ENCODE peak calls at places on chromosomes 12 and 14, in nine cellular contexts. W is T-helper 2 cell, K is fibroblast of the conjunctiva, X is brain microvascular endothelial cell, N is GM18507, E is H7, L is Peyer's patch, U is esophagus squamous epithelium, F is frontal cortex. G is an unnamed sample.
A peak's percentile ranks its signal among the peaks of the same experiment; 100 is the strongest.

GRCh38 chr12:130617219-130617618 is 98.9 kb downstream of the RIMBP2 start:
- DNase-seq in W (no peak), K (no peak), X (no peak), N (no peak), E (no peak), L (no peak), U (no peak), F (no peak), G (no peak)

GRCh38 chr14:90454041-90455000 is 57.5 kb downstream of the CALM1 start:
- DNase-seq in W (no peak), K (peak; percentile 31), X (peak; percentile 82), N (no peak), E (peak; percentile 99), L (no peak), U (no peak), F (peak; percentile 84), G (no peak)

GRCh38 chr12:6724409-6724797 is 557 bp downstream of the COPS7A start:
- DNase-seq in W (peak; percentile 7), K (no peak), X (peak; percentile 11), N (no peak), E (no peak), L (peak; percentile 55), U (no peak), F (no peak), G (no peak)

GRCh38 chr12:45674583-45674982 is 54.9 kb upstream of the ARID2 start:
- DNase-seq in W (no peak), K (peak; percentile 60), X (peak; percentile 95), N (no peak), E (no peak), L (no peak), U (no peak), F (no peak), G (no peak)

GRCh38 chr12:113640837-113641236 is 169.2 kb upstream of the LHX5 start:
- DNase-seq in W (no peak), K (no peak), X (no peak), N (no peak), E (no peak), L (no peak), U (no peak), F (no peak), G (no peak)

GRCh38 chr12:57795354-57795753 is 12.8 kb downstream of the TSFM start:
- DNase-seq in W (no peak), K (no peak), X (no peak), N (no peak), E (no peak), L (no peak), U (no peak), F (no peak), G (no peak)

GRCh38 chr12:103456006-103456405 is 39.8 kb downstream of the C12orf42 start:
- DNase-seq in W (no peak), K (no peak), X (no peak), N (no peak), E (no peak), L (no peak), U (no peak), F (no peak), G (no peak)

GRCh38 chr12:121916719-121917118 is 1.7 kb upstream of the CFAP251 start:
- DNase-seq in W (no peak), K (no peak), X (no peak), N (no peak), E (peak; percentile 77), L (no peak), U (no peak), F (no peak), G (no peak)

G was measured in GM19239.